ENCODE peak calls at places on chromosomes 2 and 18, in ten cellular contexts. R is Kasumi-1; M is NCI-H460; B is stimulated activated effector memory CD8-positive, alpha-beta T cell treated with anti-CD3 and anti-CD28 coated beads, Interleukin-12 subunit alpha, Interleukin-12 subunit beta, amount 100 ng/mL, for 72 hours; H is activated CD8-positive, alpha-beta memory T cell treated with anti-CD3 and anti-CD28 coated beads for 48 hours; G is stimulated activated CD8-positive, alpha-beta memory T cell treated with anti-CD3 and anti-CD28 coated beads, Interleukin-15, amount 100 ng/mL, for 1 hour; K is T-helper 17 cell; S is left cardiac atrium; V is activated CD4-positive, alpha-beta T cell treated with anti-CD3 and anti-CD28 coated beads, Interleukin-2, amount 50 U/mL, for 1 hour; T is GM12865. P is an unnamed sample.

GRCh38 chr2:88517759-88518201 is 65.3 kb upstream of the FOXI3 start:
- DNase-seq in R (no peak), M (no peak), B (no peak), H (no peak), G (no peak), K (no peak), S (no peak), V (no peak), T (no peak), P (no peak)

GRCh38 chr2:161273038-161273760 is 35.0 kb upstream of the PSMD14 start:
- DNase-seq in R (peak), M (peak), B (no peak), H (no peak), G (no peak), K (no peak), S (no peak), V (no peak), T (peak), P (peak)

GRCh38 chr2:10162586-10163497 is 40.3 kb downstream of the RRM2 start:
- DNase-seq in R (no peak), M (no peak), B (no peak), H (no peak), G (no peak), K (no peak), S (no peak), V (no peak), T (no peak), P (no peak)

GRCh38 chr2:240126731-240127130 is 9.4 kb downstream of the COPS9 start:
- DNase-seq in R (no peak), M (no peak), B (no peak), H (no peak), G (no peak), K (no peak), S (no peak), V (no peak), T (no peak), P (no peak)

GRCh38 chr2:240480834-240481623 is 45.6 kb downstream of the GPC1 start:
- DNase-seq in R (no peak), M (no peak), B (no peak), H (no peak), G (no peak), K (no peak), S (no peak), V (no peak), T (no peak), P (no peak)

GRCh38 chr2:232137748-232138147 is 176.2 kb downstream of the DIS3L2 start:
- DNase-seq in R (no peak), M (no peak), B (no peak), H (no peak), G (no peak), K (no peak), S (no peak), V (no peak), T (no peak), P (no peak)

GRCh38 chr18:76817888-76818611 is 4.3 kb upstream of the ZNF236 start:
- DNase-seq in R (no peak), M (no peak), B (no peak), H (no peak), G (no peak), K (no peak), S (no peak), V (no peak), T (no peak), P (no peak)

GRCh38 chr2:157933549-157933948 is 57.4 kb upstream of the ACVR1 start:
- DNase-seq in R (no peak), M (no peak), B (no peak), H (no peak), G (no peak), K (no peak), S (no peak), V (no peak), T (no peak), P (no peak)

GRCh38 chr2:69779258-69779989 is 37.5 kb downstream of the ANXA4 start:
- DNase-seq in R (no peak), M (peak), B (no peak), H (no peak), G (no peak), K (no peak), S (no peak), V (no peak), T (no peak), P (peak)

GRCh38 chr18:61199131-61199903 is 133.9 kb upstream of the CDH20 start:
- DNase-seq in R (no peak), M (no peak), B (no peak), H (no peak), G (no peak), K (no peak), S (no peak), V (no peak), T (no peak), P (no peak)

GRCh38 chr2:234989183-234989701 is 37.4 kb downstream of the SH3BP4 start:
- DNase-seq in R (no peak), M (no peak), B (no peak), H (no peak), G (no peak), K (no peak), S (peak), V (no peak), T (no peak), P (peak)

GRCh38 chr2:206083602-206084467 is 2.1 kb downstream of the INO80D start:
- DNase-seq in R (peak), M (no peak), B (peak), H (no peak), G (no peak), K (no peak), S (no peak), V (peak), T (peak), P (no peak)

GRCh38 chr2:153823880-153824279 is 47.8 kb upstream of the GALNT13 start:
- DNase-seq in R (no peak), M (no peak), B (no peak), H (no peak), G (no peak), K (no peak), S (no peak), V (no peak), T (no peak), P (no peak)

GRCh38 chr18:58520964-58521363 is 107.9 kb downstream of the ALPK2 start:
- DNase-seq in R (no peak), M (no peak), B (no peak), H (no peak), G (no peak), K (no peak), S (no peak), V (no peak), T (no peak), P (peak)

GRCh38 chr2:28128281-28128950 is 237.9 kb downstream of the BABAM2 start:
- DNase-seq in R (no peak), M (no peak), B (no peak), H (no peak), G (no peak), K (no peak), S (no peak), V (no peak), T (no peak), P (peak)

GRCh38 chr2:24342110-24342910 is 18.0 kb downstream of the ITSN2 start:
- DNase-seq in R (no peak), M (no peak), B (no peak), H (no peak), G (no peak), K (no peak), S (no peak), V (no peak), T (peak), P (no peak)

GRCh38 chr18:45713239-45713638 is 10.7 kb upstream of the SLC14A1 start:
- DNase-seq in R (no peak), M (no peak), B (no peak), H (no peak), G (no peak), K (no peak), S (no peak), V (no peak), T (no peak), P (no peak)

GRCh38 chr18:44048846-44049245 is 631.8 kb upstream of the SETBP1 start:
- DNase-seq in R (no peak), M (no peak), B (no peak), H (no peak), G (no peak), K (no peak), S (no peak), V (no peak), T (no peak), P (no peak)

GRCh38 chr2:237978058-237978712 is 11.4 kb downstream of the UBE2F start:
- DNase-seq in R (no peak), M (no peak), B (no peak), H (no peak), G (no peak), K (no peak), S (peak), V (no peak), T (no peak), P (no peak)

P was measured in RCC 7860.